ENCODE peak calls at places on chromosomes 12 and 14, in nine cellular contexts. C is tibial nerve, Z is body of pancreas, L is HepG2, Q is IMR-90, I is K562, G is ovary, M is sigmoid colon, W is right lobe of liver. P is an unnamed sample.

GRCh38 chr14:99915305-99916090 is 122.3 kb downstream of the EML1 start:
- DNase-seq in C (no peak), Z (no peak), L (no peak), Q (no peak), I (no peak), G (no peak), M (no peak), W (no peak), P (no peak)

GRCh38 chr14:61099221-61099835 is 118.3 kb downstream of the SLC38A6 start:
- DNase-seq in C (no peak), Z (no peak), L (no peak), Q (peak; percentile 63), I (no peak), G (no peak), M (no peak), W (no peak), P (no peak)

GRCh38 chr14:68741839-68742470 is 50.9 kb downstream of the ZFP36L1 start:
- DNase-seq in C (no peak), Z (no peak), L (no peak), Q (no peak), I (no peak), G (no peak), M (no peak), W (no peak), P (no peak)

GRCh38 chr14:97283450-97284230 is 486.5 kb downstream of the VRK1 start:
- DNase-seq in C (no peak), Z (no peak), L (no peak), Q (no peak), I (no peak), G (no peak), M (no peak), W (no peak), P (no peak)

GRCh38 chr12:11778703-11779102 is 129.2 kb downstream of the ETV6 start:
- DNase-seq in C (no peak), Z (no peak), L (no peak), Q (no peak), I (no peak), G (no peak), M (no peak), W (no peak), P (no peak)

GRCh38 chr12:76025601-76026575 is 5.7 kb downstream of the PHLDA1 start:
- DNase-seq in C (no peak), Z (no peak), L (no peak), Q (peak; percentile 75), I (no peak), G (no peak), M (no peak), W (no peak), P (no peak)

GRCh38 chr12:108989381-108989780 is 31.5 kb downstream of the SVOP start:
- DNase-seq in C (no peak), Z (no peak), L (no peak), Q (no peak), I (no peak), G (no peak), M (no peak), W (no peak), P (no peak)

GRCh38 chr12:103748002-103748401 is 93.0 kb downstream of the NT5DC3 start:
- DNase-seq in C (no peak), Z (no peak), L (no peak), Q (no peak), I (no peak), G (no peak), M (no peak), W (no peak), P (no peak)

GRCh38 chr12:56687225-56688128 is 607 bp downstream of the PTGES3 start:
- DNase-seq in C (peak; percentile 31), Z (peak; percentile 72), L (no peak), Q (no peak), I (peak; percentile 67), G (peak; percentile 60), M (peak; percentile 81), W (peak; percentile 79), P (peak; percentile 93)

GRCh38 chr14:61337893-61338292 is 16.5 kb downstream of the PRKCH start:
- DNase-seq in C (no peak), Z (no peak), L (no peak), Q (no peak), I (no peak), G (no peak), M (no peak), W (no peak), P (no peak)

GRCh38 chr14:104239185-104239775 is 100.9 kb downstream of the KIF26A start:
- DNase-seq in C (no peak), Z (no peak), L (no peak), Q (no peak), I (no peak), G (peak; percentile 12), M (peak; percentile 47), W (no peak), P (no peak)

GRCh38 chr14:68703093-68703492 is 89.8 kb downstream of the ZFP36L1 start:
- DNase-seq in C (no peak), Z (no peak), L (no peak), Q (peak; percentile 81), I (peak; percentile 28), G (no peak), M (peak; percentile 66), W (no peak), P (peak; percentile 63)

GRCh38 chr14:77094672-77095284 is 3.3 kb upstream of the CIPC start:
- DNase-seq in C (peak; percentile 74), Z (peak; percentile 86), L (peak; percentile 63), Q (peak; percentile 78), I (peak; percentile 27), G (peak; percentile 76), M (peak; percentile 84), W (peak; percentile 64), P (peak; percentile 78)

GRCh38 chr14:54681819-54682261 is 114.9 kb downstream of the SAMD4A start:
- DNase-seq in C (no peak), Z (no peak), L (no peak), Q (peak; percentile 93), I (no peak), G (no peak), M (no peak), W (no peak), P (no peak)

GRCh38 chr12:109793411-109793810 is 39.8 kb downstream of the TRPV4 start:
- DNase-seq in C (no peak), Z (no peak), L (no peak), Q (no peak), I (no peak), G (no peak), M (no peak), W (no peak), P (no peak)

GRCh38 chr12:96401061-96401871 is 1.0 kb upstream of the CDK17 start:
- DNase-seq in C (no peak), Z (peak; percentile 47), L (peak; percentile 45), Q (peak; percentile 89), I (peak; percentile 39), G (no peak), M (no peak), W (no peak), P (no peak)

DNA sequence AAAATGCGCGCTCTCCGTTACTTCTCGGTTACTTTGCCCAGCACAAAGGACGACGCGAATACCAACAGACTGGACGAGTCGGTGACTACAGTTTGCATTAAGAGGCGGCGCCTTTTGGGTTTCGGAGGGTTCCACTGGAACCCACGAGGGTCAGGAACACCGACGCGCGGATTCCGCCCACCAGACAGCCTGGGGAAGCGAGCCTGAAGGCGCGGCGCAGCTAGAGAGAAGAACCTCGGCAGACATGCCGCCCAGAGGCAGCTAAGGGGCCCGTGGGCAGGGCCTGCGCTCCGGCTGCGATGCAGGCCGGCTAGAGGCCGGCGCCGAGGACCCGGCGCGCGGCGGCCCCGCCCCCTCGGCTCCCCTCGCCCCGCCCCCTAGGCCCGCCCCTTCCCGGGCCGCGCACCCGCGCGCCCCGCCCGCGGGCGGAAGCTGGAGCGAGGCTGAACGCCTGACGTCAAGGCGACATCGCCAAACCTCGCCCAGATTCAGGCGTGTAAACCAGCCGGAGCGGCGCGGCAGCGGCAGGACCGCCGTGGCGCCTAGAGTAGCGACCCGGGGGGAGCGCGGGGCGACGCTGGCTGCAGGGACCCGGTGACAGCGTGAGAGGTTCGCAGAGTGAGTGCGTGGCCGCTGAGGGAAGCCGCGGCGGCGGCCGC is at the start of gene RAP1B:
- DNase-seq in C (peak; percentile 74), Z (peak; percentile 91), L (peak; percentile 79), Q (peak; percentile 90), I (peak; percentile 95), G (peak; percentile 91), M (peak; percentile 94), W (peak; percentile 95), P (peak; percentile 97)
- TF ChIP-seq POLR2A in C (peak; percentile 98), Z (peak; percentile 93), L (peak; percentile 92), Q (peak; percentile 96), I (peak; percentile 94), G (peak; percentile 96), M (peak; percentile 75), W (peak; percentile 96), P (peak; percentile 92)

GRCh38 chr14:50041980-50042379 is 74.4 kb downstream of the VCPKMT start:
- DNase-seq in C (no peak), Z (no peak), L (no peak), Q (no peak), I (no peak), G (no peak), M (no peak), W (no peak), P (no peak)
- TF ChIP-seq POLR2A in C (no peak), Z (no peak), L (no peak), Q (no peak), I (no peak), G (no peak), M (no peak), W (no peak), P (no peak)

DNA sequence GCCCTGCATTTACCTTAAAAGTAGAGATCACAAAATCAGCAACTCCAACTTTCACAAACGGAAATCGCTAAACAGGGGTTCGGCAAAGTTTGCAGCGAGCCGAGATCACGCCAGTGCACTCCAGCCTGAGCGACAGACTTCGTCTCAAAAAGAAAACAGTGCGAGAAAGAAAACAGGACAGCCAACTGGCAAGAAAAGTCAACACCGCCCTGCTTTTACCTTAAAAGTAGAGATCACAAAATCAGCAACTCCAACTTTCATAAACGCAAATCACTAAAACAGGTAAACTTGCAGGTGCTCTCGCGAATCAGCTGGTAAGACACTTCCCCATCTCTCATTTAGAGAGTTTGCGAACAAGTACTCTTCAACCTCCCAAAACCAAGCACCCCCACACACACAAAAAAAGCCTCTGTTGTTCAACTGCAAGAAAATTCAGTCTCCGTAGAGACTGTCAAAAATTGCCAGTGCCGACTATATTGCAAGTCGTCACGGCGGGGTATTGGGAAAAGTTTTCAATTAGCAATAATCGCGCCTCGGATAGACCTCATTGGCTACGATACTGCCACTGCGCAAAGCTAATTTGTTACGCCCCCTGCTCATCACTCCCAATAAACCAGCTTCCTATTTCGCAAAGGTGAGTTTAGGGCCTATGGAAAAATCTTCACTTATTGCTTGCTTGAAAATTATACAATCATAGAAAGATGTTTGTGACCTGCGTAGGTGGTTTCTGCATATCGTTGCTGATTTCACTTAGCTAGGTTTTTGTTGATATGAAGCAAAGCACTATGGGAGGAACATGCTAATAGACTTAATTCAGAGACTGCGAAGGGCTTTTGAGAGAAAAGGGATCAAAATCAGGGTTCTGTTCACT is at the start of gene RNU4-1:
- DNase-seq in C (peak; percentile 35), Z (peak; percentile 83), L (peak; percentile 93), Q (peak; percentile 97), I (peak; percentile 54), G (peak; percentile 73), M (peak; percentile 88), W (peak; percentile 65), P (peak; percentile 66)
- TF ChIP-seq POLR2A in C (peak; percentile 64), Z (peak; percentile 98), L (peak; percentile 99), Q (peak; percentile 100), I (peak; percentile 100), G (peak; percentile 66), M (peak; percentile 81), W (peak; percentile 89), P (peak; percentile 8)

DNA sequence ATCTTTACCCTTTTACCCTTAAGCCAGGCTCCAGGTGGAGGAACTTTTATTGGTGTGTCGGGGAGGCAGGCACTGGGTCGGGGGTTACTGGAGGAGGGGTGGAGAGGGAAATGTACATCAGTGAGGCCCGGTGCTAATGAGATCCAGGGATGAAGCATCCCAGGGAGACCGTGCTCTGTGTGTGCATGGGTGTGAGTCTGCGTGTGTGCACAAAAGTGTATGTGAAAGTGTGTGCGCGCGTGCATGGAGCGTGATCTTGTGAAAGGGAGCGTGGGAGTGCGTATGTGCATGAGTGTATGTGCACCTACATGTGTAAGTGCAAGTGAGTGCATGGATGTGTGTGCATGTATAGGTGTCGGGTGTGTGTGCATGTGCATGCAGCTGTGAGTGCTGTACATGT is 55.3 kb downstream of the AACS start:
- DNase-seq in C (no peak), Z (no peak), L (no peak), Q (no peak), I (no peak), G (no peak), M (no peak), W (no peak), P (no peak)
- TF ChIP-seq POLR2A in C (no peak), Z (no peak), L (no peak), Q (no peak), I (no peak), G (no peak), M (no peak), W (no peak), P (no peak)